ENCODE peak calls at places on chromosomes 13 and 19, in five cellular contexts. H is breast epithelium, J is WERI-Rb-1, R is thyroid gland, X is brain microvascular endothelial cell. D is an unnamed sample.

GRCh38 chr13:45715351-45715750 is 13.2 kb downstream of the CBY2 start:
- DNase-seq in J (no peak), R (no peak), X (no peak), H (no peak), D (no peak)

GRCh38 chr13:85497652-85498051 is 301.6 kb downstream of the SLITRK6 start:
- DNase-seq in R (no peak), X (peak), H (no peak), J (no peak), D (no peak)

GRCh38 chr13:45728759-45729158 is 26.6 kb downstream of the CBY2 start:
- DNase-seq in X (no peak), J (no peak), R (no peak), H (no peak), D (no peak)

GRCh38 chr19:38727868-38728660 is 16.2 kb downstream of the CAPN12 start:
- DNase-seq in X (peak), J (no peak), R (no peak), H (no peak), D (no peak)

GRCh38 chr13:23496255-23496654 is 62.8 kb upstream of the SACS start:
- DNase-seq in J (no peak), X (no peak), H (no peak), R (no peak), D (no peak)

GRCh38 chr13:46211521-46212351 is at the start of gene LRRC63:
- DNase-seq in H (peak), R (peak), J (peak), X (peak), D (peak)

GRCh38 chr13:79508224-79508961 is 27.4 kb downstream of the NDFIP2 start:
- DNase-seq in J (no peak), H (no peak), X (no peak), R (no peak), D (no peak)

GRCh38 chr19:48391100-48392005 is at the start of gene KDELR1:
- DNase-seq in J (peak), X (peak), H (peak), R (peak), D (peak)

GRCh38 chr19:30648321-30648720 is 276.1 kb downstream of the ZNF536 start:
- DNase-seq in J (peak), R (no peak), H (no peak), X (no peak), D (peak)

GRCh38 chr19:45499196-45500180 is 1.2 kb downstream of the PPM1N start:
- DNase-seq in H (no peak), R (no peak), J (peak), X (no peak), D (no peak)

GRCh38 chr19:47151627-47152026 is 21.0 kb downstream of the SAE1 start:
- DNase-seq in J (no peak), H (no peak), X (no peak), R (no peak), D (no peak)

GRCh38 chr13:76038920-76039716 is 403.0 kb downstream of the LMO7 start:
- DNase-seq in J (peak), X (no peak), H (no peak), R (no peak), D (no peak)

GRCh38 chr19:38617283-38617763 is 430 bp downstream of the MAP4K1 start:
- DNase-seq in J (no peak), R (no peak), X (no peak), H (no peak), D (no peak)

GRCh38 chr13:110137677-110138008 is 169.3 kb downstream of the COL4A1 start:
- DNase-seq in H (no peak), J (peak), X (peak), R (peak), D (no peak)

GRCh38 chr13:60369242-60369641 is 27.8 kb upstream of the TDRD3 start:
- DNase-seq in H (no peak), X (no peak), J (no peak), R (no peak), D (no peak)

GRCh38 chr13:64928704-64929499 is 2301.2 kb downstream of the PCDH9 start:
- DNase-seq in J (no peak), X (peak), H (no peak), R (no peak), D (no peak)

GRCh38 chr13:112245959-112246358 is 130.2 kb upstream of the SPACA7 start:
- DNase-seq in X (no peak), J (peak), H (no peak), R (no peak), D (no peak)

GRCh38 chr13:112434937-112435523 is 58.9 kb downstream of the SPACA7 start:
- DNase-seq in J (no peak), R (no peak), X (no peak), H (no peak), D (no peak)

GRCh38 chr13:42959615-42960014 is 32.4 kb downstream of the EPSTI1 start:
- DNase-seq in X (no peak), J (no peak), H (no peak), R (no peak), D (no peak)

GRCh38 chr13:87919956-87920355 is 248.8 kb downstream of the SLITRK5 start:
- DNase-seq in J (no peak), H (no peak), R (no peak), X (no peak), D (no peak)

GRCh38 chr13:35471466-35472307 is 4.8 kb downstream of the MAB21L1 start:
- DNase-seq in H (no peak), X (no peak), R (no peak), J (peak), D (no peak)

GRCh38 chr19:30674656-30675055 is 302.5 kb downstream of the ZNF536 start:
- DNase-seq in R (no peak), X (no peak), H (no peak), J (no peak), D (no peak)

GRCh38 chr13:98466634-98467236 is 110.2 kb downstream of the STK24 start:
- DNase-seq in H (no peak), X (peak), J (peak), R (no peak), D (no peak)

GRCh38 chr13:51935326-51936171 is 73.8 kb downstream of the CCDC70 start:
- DNase-seq in X (no peak), J (peak), R (peak), H (no peak), D (no peak)

GRCh38 chr13:51932231-51932630 is 70.5 kb downstream of the CCDC70 start:
- DNase-seq in R (no peak), J (no peak), X (no peak), H (no peak), D (no peak)

GRCh38 chr13:51933466-51934058 is 71.8 kb downstream of the CCDC70 start:
- DNase-seq in X (no peak), J (no peak), H (no peak), R (no peak), D (no peak)

GRCh38 chr13:51931606-51932005 is 69.8 kb downstream of the CCDC70 start:
- DNase-seq in J (no peak), R (no peak), H (no peak), X (no peak), D (no peak)

DNA sequence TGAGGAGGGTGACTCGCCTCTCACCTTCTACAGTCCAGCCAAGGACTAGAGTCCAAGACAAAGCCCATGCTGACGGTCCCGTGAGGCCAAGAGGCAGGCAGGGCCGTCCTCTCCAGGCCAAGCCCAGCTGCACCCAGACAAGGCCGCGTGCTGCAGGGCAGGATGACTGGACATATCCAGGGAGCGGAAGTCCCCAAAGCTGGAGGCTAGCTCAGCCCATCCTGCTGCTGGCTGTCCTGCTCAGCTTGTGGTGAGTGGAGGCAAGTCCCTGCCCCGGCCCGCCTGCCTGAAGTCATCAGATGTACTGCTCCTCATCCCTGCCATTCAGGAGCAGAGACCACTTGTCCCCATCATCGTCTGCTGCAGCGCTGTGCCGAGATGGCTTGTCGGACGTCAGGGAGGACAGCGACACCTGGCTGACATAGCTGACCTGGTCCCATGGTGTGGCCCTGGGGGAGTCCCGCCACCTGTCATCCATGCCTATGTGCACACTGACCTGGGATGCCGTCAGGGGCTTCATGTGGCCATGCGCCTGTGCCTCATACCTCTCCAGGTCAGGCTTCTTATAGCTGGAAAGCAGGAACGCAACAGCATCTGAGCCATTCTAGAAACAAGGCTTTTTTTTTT is 72.8 kb downstream of the CCDC70 start:
- DNase-seq in H (no peak), R (no peak), J (peak), X (no peak), D (no peak)
- H3K27ac ChIP-seq in H (no peak), R (no peak), J (no peak), X (no peak), D (no peak)

GRCh38 chr19:18612051-18612771 is 459 bp upstream of the TMEM59L start:
- DNase-seq in R (no peak), J (no peak), X (no peak), H (no peak), D (no peak)
- H3K4me3 ChIP-seq in R (no peak), J (peak), X (peak), H (peak), D (peak)

GRCh38 chr19:16518061-16518460 is 21.9 kb downstream of the C19orf44 start:
- DNase-seq in R (no peak), H (no peak), J (no peak), X (no peak), D (no peak)
- H3K27ac ChIP-seq in R (no peak), H (no peak), J (no peak), X (no peak), D (no peak)

DNA sequence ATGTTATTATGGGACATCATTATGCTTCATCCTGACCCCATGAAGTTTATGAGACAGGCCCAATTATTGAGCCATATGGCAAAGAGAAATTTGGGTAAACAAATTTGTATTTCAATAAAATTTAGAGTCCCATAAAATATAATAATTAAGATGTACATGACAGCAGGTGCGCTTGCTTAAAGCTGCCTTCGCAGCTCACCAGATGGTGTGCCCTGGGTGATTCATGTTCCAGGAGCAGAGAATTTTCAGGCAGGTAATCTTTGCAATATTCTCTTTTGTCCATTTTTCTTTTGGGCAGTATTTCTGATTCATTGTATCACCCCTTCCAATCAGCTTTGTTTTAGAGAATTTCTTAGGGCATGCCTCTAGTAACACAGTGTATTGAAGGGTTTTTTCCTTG is 39.6 kb upstream of the WASF3 start:
- DNase-seq in J (no peak), R (no peak), X (no peak), H (no peak), D (no peak)
- H3K4me3 ChIP-seq in J (peak), R (no peak), X (no peak), H (no peak), D (no peak)

DNA sequence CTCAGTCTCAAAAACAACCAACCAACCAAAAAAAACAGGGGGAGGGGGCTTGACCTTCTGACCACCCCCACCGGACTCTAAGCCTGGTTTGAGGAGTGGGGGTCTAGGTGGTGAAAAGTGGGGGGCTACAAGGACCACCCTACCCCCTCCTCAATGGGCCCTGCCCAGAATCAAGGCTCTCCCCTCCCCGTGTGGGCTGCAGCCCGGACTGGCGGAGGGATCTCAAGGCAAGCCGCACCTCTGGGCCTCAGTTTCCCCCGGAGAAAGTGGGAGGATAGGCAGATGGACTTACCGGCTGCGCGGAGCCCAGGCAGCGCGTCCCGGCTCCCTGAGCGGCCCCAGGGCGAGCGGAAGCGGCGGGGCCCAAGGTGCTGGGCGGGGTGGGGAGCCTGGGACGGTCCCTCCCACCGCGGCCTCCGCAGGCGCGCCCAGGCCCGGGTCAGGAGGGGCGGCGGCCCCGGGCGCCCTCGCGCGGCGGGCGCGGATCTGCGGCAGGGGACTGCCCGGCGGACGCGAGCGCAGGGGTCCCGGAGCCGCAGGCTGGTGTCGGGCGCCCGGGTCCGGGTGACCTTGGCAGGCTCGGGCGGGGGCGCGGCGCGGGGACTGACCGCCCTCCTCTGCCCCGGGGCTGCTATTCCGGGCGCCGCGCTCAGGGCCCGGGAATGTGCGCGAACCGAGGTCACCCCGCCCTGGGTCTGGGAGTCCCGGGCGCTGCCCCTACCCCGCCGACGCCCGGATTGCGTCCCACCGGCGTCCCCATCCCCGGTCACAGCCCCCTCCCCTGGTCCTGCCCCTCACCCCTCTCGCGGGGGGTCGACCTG is at the start of gene ADAMTSL5:
- DNase-seq in R (no peak), H (no peak), J (peak), X (no peak), D (no peak)
- H3K27ac ChIP-seq in R (no peak), H (peak), J (no peak), X (no peak), D (no peak)

DNA sequence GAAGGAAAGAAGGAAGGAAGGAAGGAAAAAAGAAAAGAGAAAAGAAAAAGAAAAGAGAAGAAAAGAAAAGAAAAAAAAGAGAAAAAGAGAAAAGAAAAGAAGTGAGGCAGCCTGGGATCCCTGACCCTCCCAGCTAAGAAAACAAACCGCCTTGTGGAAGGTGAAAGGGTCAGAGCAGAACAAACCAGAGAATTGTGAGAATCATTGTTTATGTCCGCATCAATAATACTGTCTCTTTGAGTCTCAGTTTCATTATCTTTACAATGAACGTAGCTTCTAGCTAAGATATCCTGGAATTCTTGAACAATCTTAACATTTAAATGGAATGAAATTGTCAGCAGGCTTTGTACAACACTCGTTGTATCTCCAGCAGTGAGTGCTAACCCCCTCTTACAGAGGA is 66.4 kb upstream of the SERP2 start:
- DNase-seq in J (no peak), X (no peak), H (no peak), R (no peak), D (no peak)
- H3K4me3 ChIP-seq in J (no peak), X (no peak), H (no peak), R (no peak), D (no peak)

D was measured in dorsolateral prefrontal cortex.